ENCODE peak calls at places on chromosome 18, in four cellular contexts. E is cerebellar cortex, J is ELR, Z is GM03348. T is an unnamed sample.
A peak's percentile ranks its signal among the peaks of the same experiment; 100 is the strongest.

GRCh38 chr18:64331419-64331818 is 182.5 kb upstream of the LINC00305 start:
- DNase-seq in J (no peak), Z (no peak), E (no peak), T (no peak)

GRCh38 chr18:48841381-48842258 is 109.1 kb downstream of the SMAD7 start:
- DNase-seq in J (peak; percentile 65), E (no peak), Z (peak; percentile 67), T (no peak)

GRCh38 chr18:47397671-47398319 is 146.3 kb upstream of the SKOR2 start:
- DNase-seq in J (peak; percentile 7), Z (no peak), E (no peak), T (no peak)

GRCh38 chr18:77866309-77866708 is 616.7 kb downstream of the GALR1 start:
- DNase-seq in J (no peak), E (no peak), Z (no peak), T (no peak)

GRCh38 chr18:6374340-6374739 is 40.4 kb downstream of the L3MBTL4 start:
- DNase-seq in Z (no peak), E (no peak), J (no peak), T (no peak)

GRCh38 chr18:48590678-48591077 is 51.8 kb downstream of the CTIF start:
- DNase-seq in J (peak; percentile 75), E (peak; percentile 51), Z (peak; percentile 82), T (no peak)

GRCh38 chr18:71239111-71239624 is 950.3 kb downstream of the SOCS6 start:
- DNase-seq in E (no peak), J (no peak), Z (no peak), T (no peak)

GRCh38 chr18:22241806-22242440 is 72.5 kb downstream of the GATA6 start:
- DNase-seq in E (no peak), J (no peak), Z (no peak), T (no peak)